ENCODE peak calls at places on chromosomes 5 and 9, in six cellular contexts. One of them, this sample, is unnamed.

GRCh38 chr5:109630109-109630508 is 59.6 kb upstream of the MAN2A1 start:
- DNase-seq in HL-60: no peak
- DNase-seq in SK-N-SH: no peak
- DNase-seq in Panc1: no peak
- DNase-seq in HCT116: no peak
- DNase-seq in GM23338: no peak
- DNase-seq in this sample: no peak

GRCh38 chr9:27497883-27498553 is 26.1 kb upstream of the IFNK start:
- DNase-seq in HCT116: no peak
- DNase-seq in Panc1: no peak
- DNase-seq in SK-N-SH: no peak
- DNase-seq in HL-60: no peak
- DNase-seq in GM23338: no peak
- DNase-seq in this sample: no peak

GRCh38 chr9:19677929-19678328 is 110.9 kb downstream of the SLC24A2 start:
- DNase-seq in HCT116: no peak
- DNase-seq in HL-60: no peak
- DNase-seq in Panc1: no peak
- DNase-seq in GM23338: no peak
- DNase-seq in SK-N-SH: no peak
- DNase-seq in this sample: no peak

GRCh38 chr5:73278693-73279092 is 105.7 kb downstream of the TMEM174 start:
- DNase-seq in Panc1: no peak
- DNase-seq in SK-N-SH: no peak
- DNase-seq in HL-60: no peak
- DNase-seq in HCT116: no peak
- DNase-seq in GM23338: no peak
- DNase-seq in this sample: no peak

GRCh38 chr9:73541923-73542322 is 390.3 kb downstream of the ANXA1 start:
- DNase-seq in HL-60: no peak
- DNase-seq in Panc1: no peak
- DNase-seq in HCT116: no peak
- DNase-seq in SK-N-SH: no peak
- DNase-seq in GM23338: no peak
- DNase-seq in this sample: no peak

GRCh38 chr5:162434311-162434710 is 366.7 kb downstream of the GABRG2 start:
- DNase-seq in GM23338: no peak
- DNase-seq in Panc1: no peak
- DNase-seq in HCT116: no peak
- DNase-seq in SK-N-SH: no peak
- DNase-seq in HL-60: no peak
- DNase-seq in this sample: no peak

GRCh38 chr9:107422189-107422802 is 67.3 kb downstream of the KLF4 start:
- DNase-seq in HCT116: peak
- DNase-seq in Panc1: no peak
- DNase-seq in SK-N-SH: peak
- DNase-seq in HL-60: peak
- DNase-seq in GM23338: peak
- DNase-seq in this sample: peak

GRCh38 chr5:32964246-32964645 is 253.1 kb downstream of the NPR3 start:
- DNase-seq in SK-N-SH: no peak
- DNase-seq in HL-60: no peak
- DNase-seq in HCT116: no peak
- DNase-seq in GM23338: no peak
- DNase-seq in Panc1: no peak
- DNase-seq in this sample: no peak

GRCh38 chr5:139816566-139816965 is 21.0 kb downstream of the PSD2 start:
- DNase-seq in HCT116: no peak
- DNase-seq in SK-N-SH: no peak
- DNase-seq in GM23338: no peak
- DNase-seq in Panc1: no peak
- DNase-seq in HL-60: no peak
- DNase-seq in this sample: no peak

GRCh38 chr5:1013238-1013947 is 4.8 kb downstream of the NKD2 start:
- DNase-seq in HL-60: no peak
- DNase-seq in GM23338: no peak
- DNase-seq in SK-N-SH: no peak
- DNase-seq in Panc1: no peak
- DNase-seq in HCT116: no peak
- DNase-seq in this sample: no peak

GRCh38 chr9:72874344-72874743 is 78.5 kb downstream of the ALDH1A1 start:
- DNase-seq in HL-60: no peak
- DNase-seq in Panc1: no peak
- DNase-seq in SK-N-SH: no peak
- DNase-seq in GM23338: no peak
- DNase-seq in HCT116: no peak
- DNase-seq in this sample: no peak

GRCh38 chr9:4970970-4971641 is 14.0 kb upstream of the JAK2 start:
- DNase-seq in HCT116: no peak
- DNase-seq in SK-N-SH: no peak
- DNase-seq in GM23338: no peak
- DNase-seq in HL-60: no peak
- DNase-seq in Panc1: no peak
- DNase-seq in this sample: peak

GRCh38 chr9:134173127-134174072 is 9.0 kb upstream of the RNU6ATAC start:
- DNase-seq in GM23338: no peak
- DNase-seq in Panc1: no peak
- DNase-seq in HL-60: no peak
- DNase-seq in SK-N-SH: no peak
- DNase-seq in HCT116: no peak
- DNase-seq in this sample: no peak

GRCh38 chr9:126617003-126617739 is 3.4 kb downstream of the LMX1B start:
- DNase-seq in HCT116: no peak
- DNase-seq in Panc1: no peak
- DNase-seq in HL-60: no peak
- DNase-seq in SK-N-SH: peak
- DNase-seq in GM23338: peak
- DNase-seq in this sample: no peak

GRCh38 chr9:90423661-90424193 is 218.9 kb downstream of the DIRAS2 start:
- DNase-seq in SK-N-SH: no peak
- DNase-seq in Panc1: no peak
- DNase-seq in HL-60: no peak
- DNase-seq in HCT116: no peak
- DNase-seq in GM23338: no peak
- DNase-seq in this sample: no peak

DNA sequence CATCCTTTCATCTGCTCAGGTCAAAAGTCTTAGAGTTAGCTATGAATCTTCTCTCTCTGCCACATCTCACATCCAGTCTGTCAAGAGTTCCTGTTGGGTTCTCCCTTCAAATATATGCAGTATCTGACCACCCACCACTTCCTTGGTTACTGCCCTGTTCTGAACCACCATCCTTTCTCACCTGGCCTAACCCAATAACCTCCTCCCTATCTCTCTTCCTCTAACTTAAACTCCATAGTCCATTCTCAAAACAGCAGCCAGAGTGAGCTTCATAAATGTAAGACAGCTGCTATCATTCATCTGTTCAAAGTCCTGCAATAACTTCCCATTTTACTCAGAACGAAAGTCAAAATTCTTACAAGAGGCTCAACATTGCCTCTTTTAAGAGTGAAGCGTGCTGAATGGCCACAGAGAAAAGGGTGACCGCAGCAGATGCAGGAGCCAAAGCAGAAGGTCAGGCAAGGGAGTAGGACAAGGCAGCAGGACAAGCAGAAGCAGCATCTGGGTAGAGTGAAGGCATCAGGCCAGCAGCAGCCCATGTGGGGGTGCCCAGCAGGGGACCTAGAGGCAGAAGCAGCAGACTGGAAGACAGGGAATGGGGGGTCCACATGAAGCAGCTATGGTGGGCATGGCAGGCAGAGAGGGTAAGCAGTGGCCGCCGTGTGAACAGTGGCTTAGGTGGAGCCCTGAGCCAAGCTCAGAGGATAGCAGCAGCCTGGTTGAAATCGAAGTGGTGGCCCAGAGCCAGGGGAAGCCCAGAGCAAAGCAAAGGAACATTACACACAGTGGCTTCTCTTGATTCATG is 39.3 kb upstream of the CDC42SE2 start:
- DNase-seq in HL-60: no peak
- DNase-seq in Panc1: no peak
- DNase-seq in GM23338: no peak
- DNase-seq in HCT116: no peak
- DNase-seq in SK-N-SH: no peak
- DNase-seq in this sample: no peak
- TF ChIP-seq POLR2AphosphoS5 in HL-60: no peak
- TF ChIP-seq POLR2AphosphoS5 in Panc1: no peak
- TF ChIP-seq POLR2AphosphoS5 in GM23338: no peak
- TF ChIP-seq POLR2AphosphoS5 in HCT116: no peak
- TF ChIP-seq POLR2AphosphoS5 in SK-N-SH: no peak
- TF ChIP-seq POLR2AphosphoS5 in this sample: no peak

GRCh38 chr5:179912386-179912785 is 4.7 kb upstream of the TBC1D9B start:
- DNase-seq in SK-N-SH: no peak
- DNase-seq in HL-60: no peak
- DNase-seq in Panc1: no peak
- DNase-seq in HCT116: no peak
- DNase-seq in GM23338: no peak
- DNase-seq in this sample: peak

GRCh38 chr5:179915406-179915935 is 7.8 kb upstream of the TBC1D9B start:
- DNase-seq in HL-60: no peak
- DNase-seq in GM23338: no peak
- DNase-seq in SK-N-SH: no peak
- DNase-seq in Panc1: no peak
- DNase-seq in HCT116: no peak
- DNase-seq in this sample: no peak

GRCh38 chr5:179914032-179914755 is 6.5 kb upstream of the TBC1D9B start:
- DNase-seq in SK-N-SH: no peak
- DNase-seq in HL-60: peak
- DNase-seq in Panc1: peak
- DNase-seq in GM23338: peak
- DNase-seq in HCT116: no peak
- DNase-seq in this sample: no peak

GRCh38 chr5:179913461-179913860 is 5.8 kb upstream of the TBC1D9B start:
- DNase-seq in HCT116: no peak
- DNase-seq in SK-N-SH: no peak
- DNase-seq in Panc1: no peak
- DNase-seq in HL-60: no peak
- DNase-seq in GM23338: no peak
- DNase-seq in this sample: no peak

GRCh38 chr5:179912951-179913350 is 5.3 kb upstream of the TBC1D9B start:
- DNase-seq in GM23338: no peak
- DNase-seq in HL-60: no peak
- DNase-seq in Panc1: no peak
- DNase-seq in HCT116: no peak
- DNase-seq in SK-N-SH: no peak
- DNase-seq in this sample: peak
- H3K27ac ChIP-seq in GM23338: no peak
- H3K27ac ChIP-seq in HL-60: peak
- H3K27ac ChIP-seq in Panc1: no peak
- H3K27ac ChIP-seq in HCT116: no peak
- H3K27ac ChIP-seq in SK-N-SH: no peak
- H3K27ac ChIP-seq in this sample: no peak

DNA sequence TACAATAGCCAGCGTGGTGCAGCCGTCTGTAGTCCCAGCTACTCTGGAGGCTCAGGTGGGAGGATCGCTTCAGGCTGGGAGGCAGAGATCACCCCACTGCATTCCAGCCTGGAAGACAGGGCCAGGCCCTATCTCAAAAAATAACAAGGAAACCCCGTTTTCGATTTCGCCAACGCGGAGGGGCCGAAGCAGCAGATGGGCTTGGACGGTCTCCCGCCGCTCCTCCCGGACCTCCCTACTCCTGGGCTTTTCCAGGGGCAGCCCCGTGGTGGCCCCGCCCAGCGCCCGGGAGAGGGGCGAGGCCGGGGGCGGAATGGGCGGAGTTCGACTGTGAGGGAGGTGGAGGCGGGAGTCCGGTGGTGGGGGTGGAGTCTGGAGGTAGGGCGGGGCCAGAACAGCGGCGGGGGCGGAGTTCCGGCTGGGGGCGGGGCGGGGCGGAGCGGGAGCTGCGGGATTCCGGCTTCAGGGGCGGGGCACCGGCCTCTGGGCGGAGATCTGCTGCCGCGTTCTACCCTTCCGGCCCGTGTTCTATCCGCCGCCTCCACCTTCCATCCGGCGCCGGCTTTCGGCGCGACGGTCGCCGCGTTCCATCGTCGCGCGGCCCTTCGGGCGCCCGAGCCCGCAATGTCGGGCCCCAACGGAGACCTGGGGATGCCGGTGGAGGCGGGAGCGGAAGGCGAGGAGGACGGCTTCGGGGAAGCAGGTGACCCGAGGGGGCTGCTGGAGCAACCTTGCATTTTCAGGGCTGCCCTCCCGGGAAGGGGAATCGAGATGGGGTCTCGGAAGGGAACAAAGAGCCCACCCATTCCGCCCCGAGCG is at the start of gene BBLN:
- DNase-seq in HL-60: peak
- DNase-seq in GM23338: peak
- DNase-seq in SK-N-SH: peak
- DNase-seq in HCT116: peak
- DNase-seq in Panc1: peak
- DNase-seq in this sample: peak
- TF ChIP-seq POLR2AphosphoS5 in HL-60: no peak
- TF ChIP-seq POLR2AphosphoS5 in GM23338: peak
- TF ChIP-seq POLR2AphosphoS5 in SK-N-SH: peak
- TF ChIP-seq POLR2AphosphoS5 in HCT116: peak
- TF ChIP-seq POLR2AphosphoS5 in Panc1: peak
- TF ChIP-seq POLR2AphosphoS5 in this sample: peak

GRCh38 chr5:158056426-158056825 is 197.5 kb upstream of the CLINT1 start:
- DNase-seq in SK-N-SH: no peak
- DNase-seq in HL-60: no peak
- DNase-seq in Panc1: no peak
- DNase-seq in HCT116: no peak
- DNase-seq in GM23338: no peak
- DNase-seq in this sample: no peak

GRCh38 chr5:158051036-158051435 is 192.1 kb upstream of the CLINT1 start:
- DNase-seq in Panc1: no peak
- DNase-seq in SK-N-SH: no peak
- DNase-seq in HCT116: no peak
- DNase-seq in GM23338: no peak
- DNase-seq in HL-60: no peak
- DNase-seq in this sample: no peak

GRCh38 chr5:158058208-158058607 is 199.3 kb upstream of the CLINT1 start:
- DNase-seq in SK-N-SH: no peak
- DNase-seq in HL-60: no peak
- DNase-seq in HCT116: no peak
- DNase-seq in GM23338: no peak
- DNase-seq in Panc1: no peak
- DNase-seq in this sample: no peak

GRCh38 chr5:158054073-158054387 is 195.1 kb upstream of the CLINT1 start:
- DNase-seq in SK-N-SH: no peak
- DNase-seq in HCT116: no peak
- DNase-seq in Panc1: no peak
- DNase-seq in GM23338: no peak
- DNase-seq in HL-60: no peak
- DNase-seq in this sample: no peak

DNA sequence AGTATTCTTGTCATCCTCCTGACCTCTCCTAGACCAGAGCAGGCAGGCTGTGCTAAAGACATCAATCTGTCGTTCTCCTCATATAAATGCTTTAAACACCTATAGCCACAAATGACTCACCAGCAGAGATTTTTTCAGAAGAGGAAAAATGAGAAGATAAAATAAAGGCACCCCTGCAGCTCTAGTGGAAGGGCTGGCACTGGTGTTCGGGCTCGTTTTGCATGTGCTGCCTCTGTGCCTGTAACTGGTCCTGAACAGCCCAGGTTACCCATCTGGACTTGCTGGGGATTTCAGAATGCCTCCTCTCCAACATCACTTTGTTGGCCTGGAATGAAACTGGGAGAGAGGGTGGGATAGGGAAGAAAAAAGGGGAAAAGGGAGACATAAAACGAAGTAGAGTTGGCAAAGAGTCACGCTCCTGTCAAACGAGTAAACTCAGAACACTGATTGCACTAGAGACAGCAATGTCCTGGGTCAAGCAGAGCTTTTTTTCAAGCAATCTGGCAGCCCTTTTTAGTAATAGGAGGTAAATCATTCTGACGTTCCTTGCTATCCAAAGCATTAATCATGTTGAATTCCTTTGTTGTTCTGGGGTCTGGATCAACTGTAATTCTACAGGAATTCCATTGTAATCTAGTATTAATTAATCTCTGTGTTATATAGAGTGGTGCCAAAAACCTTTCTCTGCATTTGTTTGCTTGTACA is 195.6 kb upstream of the CLINT1 start:
- DNase-seq in HL-60: no peak
- DNase-seq in SK-N-SH: peak
- DNase-seq in Panc1: no peak
- DNase-seq in HCT116: no peak
- DNase-seq in GM23338: no peak
- DNase-seq in this sample: no peak
- H3K27ac ChIP-seq in HL-60: no peak
- H3K27ac ChIP-seq in SK-N-SH: peak
- H3K27ac ChIP-seq in Panc1: no peak
- H3K27ac ChIP-seq in HCT116: no peak
- H3K27ac ChIP-seq in GM23338: no peak
- H3K27ac ChIP-seq in this sample: no peak